ENCODE peak calls at places on chromosomes 2 and 18, in five cellular contexts. E, D, S, Q and O are unnamed samples.

GRCh38 chr2:143907801-143908200 is 612.1 kb downstream of the ZEB2 start:
- DNase-seq in E (no peak), S (no peak), Q (no peak), D (no peak), O (no peak)

GRCh38 chr2:67515538-67515937 is 118.4 kb downstream of the ETAA1 start:
- DNase-seq in Q (no peak), E (no peak), D (no peak), S (no peak), O (no peak)

GRCh38 chr2:120508581-120509041 is 162.7 kb downstream of the INHBB start:
- DNase-seq in E (no peak), D (no peak), Q (no peak), S (no peak), O (no peak)

GRCh38 chr2:9813312-9814128 is 29.8 kb upstream of the TAF1B start:
- DNase-seq in E (peak), Q (no peak), D (peak), S (peak), O (peak)

GRCh38 chr2:127622561-127623387 is 23.2 kb upstream of the GPR17 start:
- DNase-seq in D (no peak), S (no peak), E (no peak), Q (no peak), O (no peak)

GRCh38 chr18:23012249-23012648 is 79.1 kb downstream of the RBBP8 start:
- DNase-seq in S (no peak), Q (no peak), E (no peak), D (no peak), O (no peak)

GRCh38 chr2:43831438-43832294 is 7.0 kb downstream of the ABCG5 start:
- DNase-seq in D (no peak), E (peak), Q (no peak), S (no peak), O (no peak)

GRCh38 chr18:45670281-45670962 is 53.6 kb upstream of the SLC14A1 start:
- DNase-seq in S (no peak), D (no peak), Q (no peak), E (no peak), O (no peak)

GRCh38 chr18:64100136-64100922 is 48.6 kb downstream of the LINC00305 start:
- DNase-seq in D (no peak), Q (peak), E (no peak), S (no peak), O (no peak)

GRCh38 chr2:24768013-24768412 is 25.2 kb downstream of the PTRHD1 start:
- DNase-seq in E (no peak), S (no peak), Q (no peak), D (no peak), O (no peak)

GRCh38 chr2:31319391-31320175 is 85.6 kb downstream of the EHD3 start:
- DNase-seq in E (no peak), D (no peak), Q (peak), S (no peak), O (no peak)

GRCh38 chr2:174149530-174149929 is 98.8 kb downstream of the OLA1 start:
- DNase-seq in D (no peak), E (no peak), Q (no peak), S (no peak), O (no peak)

GRCh38 chr2:174142290-174142689 is 106.0 kb downstream of the OLA1 start:
- DNase-seq in D (no peak), Q (no peak), S (no peak), E (no peak), O (no peak)

GRCh38 chr2:174148833-174149232 is 99.5 kb downstream of the OLA1 start:
- DNase-seq in S (no peak), Q (no peak), D (no peak), E (no peak), O (no peak)

GRCh38 chr2:174145827-174146226 is 102.5 kb downstream of the OLA1 start:
- DNase-seq in S (no peak), D (no peak), E (peak), Q (no peak), O (peak)
- TF ChIP-seq SUZ12 in S (no peak), D (no peak), E (no peak), Q (no peak), O (no peak)

DNA sequence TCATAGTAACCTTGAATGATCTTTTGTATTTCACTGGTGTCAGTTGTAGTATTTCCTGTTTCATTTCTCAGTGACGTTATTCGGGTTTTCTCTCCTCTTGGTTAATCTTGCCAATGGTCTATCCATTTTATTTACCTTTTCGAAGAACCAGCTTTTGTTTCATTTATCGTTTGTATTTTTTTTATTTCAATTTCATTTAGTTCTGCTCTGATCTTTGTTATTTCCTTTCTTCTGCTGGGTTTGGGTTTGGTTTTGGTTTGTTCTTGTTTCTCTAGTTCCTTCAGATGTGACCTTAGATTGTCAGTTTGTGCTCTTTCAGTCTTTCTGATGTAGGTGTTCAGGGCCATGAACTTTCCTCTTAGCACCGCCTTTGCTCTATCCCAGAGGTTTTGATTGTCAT is 36.7 kb downstream of the SP140 start:
- DNase-seq in E (no peak), S (no peak), Q (no peak), D (no peak), O (no peak)
- TF ChIP-seq SUZ12 in E (no peak), S (no peak), Q (no peak), D (no peak), O (no peak)

DNA sequence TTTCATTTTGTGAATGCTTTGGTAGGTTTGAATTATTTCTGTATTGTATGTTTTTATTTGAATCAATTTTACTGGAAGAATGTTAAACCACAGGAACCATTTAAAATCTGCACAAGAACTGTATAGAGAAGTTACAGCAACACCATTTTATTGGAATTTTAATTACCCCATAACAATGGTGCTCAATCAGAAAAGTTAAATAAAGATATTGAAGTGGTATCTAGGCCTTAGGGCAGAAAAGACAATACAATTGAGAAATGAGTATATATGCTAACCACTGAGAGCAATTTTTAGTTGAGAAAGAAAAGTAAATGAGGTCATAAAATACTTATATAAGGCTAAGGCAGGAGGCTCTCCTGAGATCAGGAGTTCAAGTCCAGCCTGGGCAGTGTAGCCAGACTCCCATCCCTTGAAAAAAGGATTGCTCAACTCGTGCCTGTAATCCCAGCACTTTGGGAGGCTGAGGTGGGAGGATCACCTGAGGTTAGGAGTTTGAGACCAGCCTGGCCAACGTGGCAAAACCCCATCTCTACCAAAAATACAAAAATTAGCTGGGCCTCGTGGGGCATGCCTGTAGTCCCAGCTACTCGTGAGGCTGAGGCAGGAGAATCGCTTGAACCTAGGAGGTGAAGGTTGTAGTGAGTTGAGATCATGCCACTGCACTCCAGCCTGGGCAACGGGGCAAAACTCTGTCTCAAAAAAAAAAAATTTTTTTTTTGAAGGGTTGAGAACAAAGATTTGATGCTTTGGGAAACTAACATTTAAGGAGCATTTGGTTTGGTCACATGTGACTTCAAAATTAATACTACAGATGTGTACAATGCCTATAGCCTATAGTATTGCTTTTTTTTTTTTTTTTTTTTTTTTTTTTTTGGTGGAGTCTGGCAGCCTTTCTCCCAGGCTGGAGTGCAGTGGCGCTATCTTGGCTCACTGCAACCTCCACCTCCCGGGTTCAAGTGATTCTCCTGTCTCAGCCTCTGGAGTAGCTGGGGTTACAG is 212.9 kb upstream of the STON1 start:
- DNase-seq in Q (no peak), D (no peak), E (no peak), S (no peak), O (no peak)
- TF ChIP-seq SUZ12 in Q (no peak), D (no peak), E (no peak), S (no peak), O (no peak)

GRCh38 chr2:15313657-15314056 is 247.5 kb downstream of the NBAS start:
- DNase-seq in D (no peak), S (no peak), E (no peak), Q (peak), O (no peak)

GRCh38 chr2:15311201-15311882 is 249.8 kb downstream of the NBAS start:
- DNase-seq in Q (peak), D (no peak), S (no peak), E (no peak), O (no peak)

GRCh38 chr2:15311926-15312325 is 249.2 kb downstream of the NBAS start:
- DNase-seq in E (no peak), Q (no peak), S (no peak), D (no peak), O (no peak)

GRCh38 chr2:15315411-15315810 is 245.7 kb downstream of the NBAS start:
- DNase-seq in Q (no peak), S (no peak), E (no peak), D (no peak), O (no peak)

GRCh38 chr2:15316370-15316814 is 244.7 kb downstream of the NBAS start:
- DNase-seq in E (no peak), D (no peak), S (no peak), Q (no peak), O (no peak)
- TF ChIP-seq SUZ12 in E (no peak), D (no peak), S (no peak), Q (no peak), O (no peak)